ENCODE peak calls at places on chromosome 19, in five cellular contexts. One of them, this sample, is unnamed.
A peak's percentile ranks its signal among the peaks of the same experiment; 100 is the strongest.

GRCh38 chr19:2429917-2430570 is 2.7 kb upstream of the TIMM13 start:
- DNase-seq in Peyer's patch: no peak
- DNase-seq in neural progenitor cell: no peak
- DNase-seq in esophagus squamous epithelium: no peak
- DNase-seq in ovary: no peak
- DNase-seq in this sample: no peak

GRCh38 chr19:17404621-17405249 is 695 bp downstream of the BST2 start:
- DNase-seq in Peyer's patch: no peak
- DNase-seq in neural progenitor cell: no peak
- DNase-seq in esophagus squamous epithelium: no peak
- DNase-seq in ovary: no peak
- DNase-seq in this sample: no peak

GRCh38 chr19:4473708-4474503 is 1.8 kb downstream of the HDGFL2 start:
- DNase-seq in Peyer's patch: no peak
- DNase-seq in neural progenitor cell: peak; percentile 65
- DNase-seq in esophagus squamous epithelium: no peak
- DNase-seq in ovary: peak; percentile 45
- DNase-seq in this sample: no peak

GRCh38 chr19:33639034-33639681 is 17.4 kb downstream of the CHST8 start:
- DNase-seq in Peyer's patch: no peak
- DNase-seq in neural progenitor cell: no peak
- DNase-seq in esophagus squamous epithelium: no peak
- DNase-seq in ovary: no peak
- DNase-seq in this sample: no peak

GRCh38 chr19:17457621-17458020 is 3.1 kb downstream of the NXNL1 start:
- DNase-seq in Peyer's patch: no peak
- DNase-seq in neural progenitor cell: no peak
- DNase-seq in esophagus squamous epithelium: no peak
- DNase-seq in ovary: no peak
- DNase-seq in this sample: no peak

GRCh38 chr19:8926341-8926740 is 83.9 kb downstream of the MUC16 start:
- DNase-seq in Peyer's patch: no peak
- DNase-seq in neural progenitor cell: no peak
- DNase-seq in esophagus squamous epithelium: no peak
- DNase-seq in ovary: no peak
- DNase-seq in this sample: no peak

GRCh38 chr19:5293607-5294089 is 47.0 kb downstream of the PTPRS start:
- DNase-seq in Peyer's patch: no peak
- DNase-seq in neural progenitor cell: peak; percentile 88
- DNase-seq in esophagus squamous epithelium: no peak
- DNase-seq in ovary: peak; percentile 62
- DNase-seq in this sample: no peak

GRCh38 chr19:16376649-16377048 is 52.0 kb downstream of the KLF2 start:
- DNase-seq in Peyer's patch: peak; percentile 44
- DNase-seq in neural progenitor cell: peak; percentile 34
- DNase-seq in esophagus squamous epithelium: no peak
- DNase-seq in ovary: no peak
- DNase-seq in this sample: peak; percentile 71

GRCh38 chr19:41112728-41113290 is 1.4 kb upstream of the CYP2F1 start:
- DNase-seq in Peyer's patch: no peak
- DNase-seq in neural progenitor cell: no peak
- DNase-seq in esophagus squamous epithelium: no peak
- DNase-seq in ovary: no peak
- DNase-seq in this sample: no peak

GRCh38 chr19:49847731-49848696 is 2.9 kb upstream of the PTOV1 start:
- DNase-seq in Peyer's patch: no peak
- DNase-seq in neural progenitor cell: no peak
- DNase-seq in esophagus squamous epithelium: no peak
- DNase-seq in ovary: no peak
- DNase-seq in this sample: no peak

GRCh38 chr19:30567535-30568232 is 195.5 kb downstream of the ZNF536 start:
- DNase-seq in Peyer's patch: no peak
- DNase-seq in neural progenitor cell: no peak
- DNase-seq in esophagus squamous epithelium: no peak
- DNase-seq in ovary: no peak
- DNase-seq in this sample: no peak

GRCh38 chr19:18208098-18208951 is 4.5 kb upstream of the RAB3A start:
- DNase-seq in Peyer's patch: peak; percentile 66
- DNase-seq in neural progenitor cell: peak; percentile 57
- DNase-seq in esophagus squamous epithelium: no peak
- DNase-seq in ovary: peak; percentile 76
- DNase-seq in this sample: peak; percentile 92

GRCh38 chr19:50365434-50366306 is at the start of gene NAPSA:
- DNase-seq in Peyer's patch: no peak
- DNase-seq in neural progenitor cell: no peak
- DNase-seq in esophagus squamous epithelium: no peak
- DNase-seq in ovary: no peak
- DNase-seq in this sample: peak; percentile 65

GRCh38 chr19:33125929-33126388 is 6.0 kb upstream of the WDR88 start:
- DNase-seq in Peyer's patch: no peak
- DNase-seq in neural progenitor cell: peak; percentile 72
- DNase-seq in esophagus squamous epithelium: no peak
- DNase-seq in ovary: peak; percentile 45
- DNase-seq in this sample: no peak

GRCh38 chr19:7831452-7831851 is 1.4 kb downstream of the EVI5L start:
- DNase-seq in Peyer's patch: no peak
- DNase-seq in neural progenitor cell: peak; percentile 79
- DNase-seq in esophagus squamous epithelium: no peak
- DNase-seq in ovary: peak; percentile 47
- DNase-seq in this sample: peak; percentile 65

DNA sequence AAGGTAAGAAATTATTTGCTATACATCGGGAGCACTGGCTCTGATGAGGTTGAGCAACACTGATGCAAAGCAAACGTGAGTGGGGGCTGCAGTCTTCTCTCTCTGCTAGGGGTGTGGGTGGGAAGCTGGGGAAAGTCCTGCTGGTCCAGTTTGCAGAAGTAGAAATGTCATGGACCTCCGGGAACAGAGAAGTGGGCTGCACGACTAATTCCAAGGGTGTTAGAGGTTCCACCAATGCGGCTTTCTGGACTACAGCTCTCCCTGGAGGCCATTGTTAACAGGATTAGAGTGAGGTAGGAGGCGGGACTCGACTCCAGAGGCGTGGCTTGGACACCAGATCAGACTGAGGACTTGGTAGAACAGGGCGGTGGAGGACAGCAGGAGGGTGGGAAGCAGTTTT is 5.7 kb upstream of the FBXO27 start:
- DNase-seq in Peyer's patch: peak; percentile 60
- DNase-seq in neural progenitor cell: peak; percentile 87
- DNase-seq in esophagus squamous epithelium: no peak
- DNase-seq in ovary: no peak
- DNase-seq in this sample: no peak
- TF ChIP-seq CTCF in Peyer's patch: peak; percentile 31
- TF ChIP-seq CTCF in neural progenitor cell: no peak
- TF ChIP-seq CTCF in esophagus squamous epithelium: peak; percentile 42
- TF ChIP-seq CTCF in ovary: no peak
- TF ChIP-seq CTCF in this sample: peak; percentile 22

DNA sequence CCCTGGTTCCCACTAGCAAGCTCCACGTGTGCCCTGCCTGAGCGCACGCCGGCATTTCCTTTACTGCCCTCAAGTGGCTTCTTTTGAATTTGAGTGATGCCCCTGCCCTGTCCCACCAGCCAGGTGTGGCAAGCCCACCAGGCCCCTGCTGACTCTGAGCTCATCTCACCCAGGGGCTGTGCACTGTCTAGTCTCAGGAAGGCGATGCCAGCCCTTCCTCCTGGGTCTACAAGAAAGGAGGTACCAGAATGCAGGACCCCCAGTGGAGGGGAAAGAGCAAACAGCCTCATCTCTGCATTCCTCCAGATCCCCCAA is 17.3 kb upstream of the EPHX3 start:
- DNase-seq in Peyer's patch: no peak
- DNase-seq in neural progenitor cell: no peak
- DNase-seq in esophagus squamous epithelium: no peak
- DNase-seq in ovary: no peak
- DNase-seq in this sample: peak; percentile 73
- H3K4me1 ChIP-seq in Peyer's patch: no peaks in the 10 kb centered on the region
- H3K4me1 ChIP-seq in neural progenitor cell: peaks cover 16% of the 10 kb centered on the region
- H3K4me1 ChIP-seq in esophagus squamous epithelium: peaks cover 62% of the 10 kb centered on the region
- H3K4me1 ChIP-seq in ovary: peaks cover 49% of the 10 kb centered on the region
- H3K4me1 ChIP-seq in this sample: peaks cover 27% of the 10 kb centered on the region

DNA sequence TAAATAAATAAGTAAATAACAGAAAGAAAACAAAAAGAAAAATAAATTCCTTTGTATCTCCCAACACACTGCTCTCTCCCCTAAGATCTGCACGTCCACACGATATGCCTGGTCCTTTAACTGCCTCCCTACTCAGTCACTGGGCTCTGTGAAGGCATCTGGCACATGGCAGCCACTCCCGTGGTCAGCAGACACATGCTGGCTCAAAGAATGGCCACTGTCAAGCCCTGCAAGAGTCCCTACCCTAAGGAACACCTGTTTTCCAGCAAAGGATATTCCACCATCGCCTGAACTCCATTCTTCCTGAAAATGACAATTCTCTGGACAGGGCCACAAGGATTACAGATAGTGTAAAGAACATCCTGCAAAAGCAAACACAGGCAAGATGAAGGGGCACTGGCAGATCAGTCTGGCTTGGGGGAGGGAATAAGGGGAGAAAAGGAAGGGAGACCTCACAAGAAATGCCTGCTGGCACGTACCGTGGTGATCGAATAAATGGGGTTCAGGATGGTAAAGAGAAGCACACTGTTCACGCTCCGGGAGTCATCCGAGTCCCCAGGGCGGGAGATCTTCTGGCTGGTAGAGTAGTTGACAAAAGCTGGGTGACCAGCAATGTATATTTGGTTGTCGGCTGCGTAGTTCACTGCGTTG is 4.3 kb downstream of the HNRNPL start:
- DNase-seq in Peyer's patch: no peak
- DNase-seq in neural progenitor cell: no peak
- DNase-seq in esophagus squamous epithelium: no peak
- DNase-seq in ovary: no peak
- DNase-seq in this sample: peak; percentile 16
- H3K36me3 ChIP-seq in Peyer's patch: no peaks in the 10 kb centered on the region
- H3K36me3 ChIP-seq in neural progenitor cell: peaks cover 22% of the 10 kb centered on the region
- H3K36me3 ChIP-seq in esophagus squamous epithelium: peaks cover 65% of the 10 kb centered on the region
- H3K36me3 ChIP-seq in ovary: no peaks in the 10 kb centered on the region
- H3K36me3 ChIP-seq in this sample: peaks cover 68% of the 10 kb centered on the region

DNA sequence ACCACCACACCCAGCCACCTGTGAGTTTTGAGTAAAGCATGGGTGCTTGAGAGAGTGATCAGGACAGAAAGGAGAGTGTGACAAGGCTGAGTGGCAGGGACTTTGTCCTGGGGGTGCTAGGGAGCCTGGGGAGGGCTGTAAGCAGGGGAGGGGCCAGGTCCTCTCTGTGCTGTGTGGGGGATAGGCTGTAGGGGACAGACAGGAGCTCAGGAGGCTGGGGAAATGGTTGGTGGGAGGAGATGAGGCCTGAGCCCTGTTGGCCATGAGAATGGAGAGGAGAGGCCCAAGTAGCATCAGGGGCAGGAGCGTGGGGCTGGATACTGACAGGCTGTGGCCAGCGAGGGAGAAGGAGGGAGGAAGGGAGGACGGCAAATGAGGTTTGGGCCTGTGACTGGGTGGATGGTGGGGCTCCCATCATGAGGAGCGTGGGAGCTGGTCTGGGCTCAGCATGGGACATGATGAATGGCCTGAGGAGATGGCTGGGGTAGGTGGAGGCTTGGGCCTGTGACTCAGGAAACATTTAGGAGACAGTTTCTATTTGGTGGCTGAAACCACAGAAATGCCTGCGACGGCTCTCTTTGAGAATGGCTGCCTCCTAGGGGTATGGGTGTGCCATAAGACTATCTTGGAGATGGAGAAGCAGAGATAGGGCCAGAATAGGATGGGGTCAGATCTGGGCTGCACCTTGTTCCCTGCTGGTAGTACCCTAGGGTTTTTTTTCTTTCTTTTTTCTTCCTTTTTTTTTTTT is 25.0 kb downstream of the GRIN2D start:
- DNase-seq in Peyer's patch: no peak
- DNase-seq in neural progenitor cell: no peak
- DNase-seq in esophagus squamous epithelium: no peak
- DNase-seq in ovary: no peak
- DNase-seq in this sample: peak; percentile 59
- TF ChIP-seq CTCF in Peyer's patch: no peak
- TF ChIP-seq CTCF in neural progenitor cell: no peak
- TF ChIP-seq CTCF in esophagus squamous epithelium: no peak
- TF ChIP-seq CTCF in ovary: no peak
- TF ChIP-seq CTCF in this sample: no peak

GRCh38 chr19:42123765-42124164 is 8.5 kb downstream of the POU2F2 start:
- DNase-seq in Peyer's patch: no peak
- DNase-seq in neural progenitor cell: no peak
- DNase-seq in esophagus squamous epithelium: no peak
- DNase-seq in ovary: no peak
- DNase-seq in this sample: no peak

GRCh38 chr19:42126565-42126964 is 5.7 kb downstream of the POU2F2 start:
- DNase-seq in Peyer's patch: no peak
- DNase-seq in neural progenitor cell: no peak
- DNase-seq in esophagus squamous epithelium: no peak
- DNase-seq in ovary: no peak
- DNase-seq in this sample: no peak

GRCh38 chr19:42124386-42124901 is 7.8 kb downstream of the POU2F2 start:
- DNase-seq in Peyer's patch: no peak
- DNase-seq in neural progenitor cell: no peak
- DNase-seq in esophagus squamous epithelium: no peak
- DNase-seq in ovary: no peak
- DNase-seq in this sample: no peak

GRCh38 chr19:42122691-42123607 is 9.3 kb downstream of the POU2F2 start:
- DNase-seq in Peyer's patch: no peak
- DNase-seq in neural progenitor cell: no peak
- DNase-seq in esophagus squamous epithelium: no peak
- DNase-seq in ovary: no peak
- DNase-seq in this sample: no peak

DNA sequence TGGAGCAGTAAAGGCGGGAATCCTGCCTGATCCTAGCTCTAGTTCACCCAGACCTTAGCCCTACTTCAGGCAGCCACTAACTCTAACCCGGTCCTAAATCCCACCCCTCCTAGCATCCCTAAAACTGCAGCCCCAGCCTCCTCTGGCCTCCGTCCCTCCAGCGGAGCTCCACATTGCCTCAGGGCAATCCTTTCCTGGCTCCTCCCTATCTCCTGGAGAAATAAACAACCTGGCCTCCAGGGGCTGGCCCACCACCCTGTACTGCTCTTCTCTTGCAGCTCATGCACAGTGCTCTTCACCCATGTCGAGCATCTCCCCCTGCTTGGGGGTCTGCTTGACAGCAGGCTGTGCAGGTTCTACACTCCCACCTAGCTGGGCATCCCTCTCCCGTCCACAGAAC is 6.7 kb downstream of the POU2F2 start:
- DNase-seq in Peyer's patch: no peak
- DNase-seq in neural progenitor cell: no peak
- DNase-seq in esophagus squamous epithelium: no peak
- DNase-seq in ovary: no peak
- DNase-seq in this sample: no peak
- H3K4me1 ChIP-seq in Peyer's patch: peaks cover 32% of the 10 kb centered on the region
- H3K4me1 ChIP-seq in neural progenitor cell: no peaks in the 10 kb centered on the region
- H3K4me1 ChIP-seq in esophagus squamous epithelium: peaks cover 24% of the 10 kb centered on the region
- H3K4me1 ChIP-seq in ovary: no peaks in the 10 kb centered on the region
- H3K4me1 ChIP-seq in this sample: no peaks in the 10 kb centered on the region

DNA sequence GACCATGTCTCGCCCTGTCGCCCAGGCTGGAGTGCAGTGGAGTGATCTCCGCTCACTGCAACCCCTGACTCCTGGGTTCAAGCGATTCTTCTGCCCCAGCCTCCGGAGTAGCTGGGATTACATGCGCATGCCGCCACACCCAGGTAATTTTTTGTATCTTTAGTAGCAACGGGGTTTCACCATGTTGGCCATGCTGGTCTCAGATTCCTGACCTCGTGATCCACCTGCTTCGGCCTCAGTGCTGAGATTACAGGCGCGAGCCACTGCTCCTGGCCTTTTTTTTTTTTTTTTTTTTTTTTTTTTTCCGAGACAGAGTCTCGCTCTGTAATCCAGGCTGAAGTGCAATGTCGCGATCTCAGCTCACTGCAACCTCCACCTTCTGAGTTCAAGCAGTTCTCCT is 4.9 kb upstream of the KEAP1 start:
- DNase-seq in Peyer's patch: no peak
- DNase-seq in neural progenitor cell: no peak
- DNase-seq in esophagus squamous epithelium: no peak
- DNase-seq in ovary: no peak
- DNase-seq in this sample: no peak
- H3K36me3 ChIP-seq in Peyer's patch: no peaks in the 10 kb centered on the region
- H3K36me3 ChIP-seq in neural progenitor cell: no peaks in the 10 kb centered on the region
- H3K36me3 ChIP-seq in esophagus squamous epithelium: no peaks in the 10 kb centered on the region
- H3K36me3 ChIP-seq in ovary: no peaks in the 10 kb centered on the region
- H3K36me3 ChIP-seq in this sample: no peaks in the 10 kb centered on the region

This sample was measured in kidney.